ENCODE peak calls at places on chromosomes 6 and 20, in six cellular contexts. One of them, this sample, is unnamed.

GRCh38 chr6:12296255-12296573 is 6.1 kb downstream of the EDN1 start:
- DNase-seq in MCF 10A: peak; percentile 82
- DNase-seq in HCT116: no peak
- DNase-seq in lower lobe of right lung: no peak
- DNase-seq in fibroblast of mammary gland: peak; percentile 84
- DNase-seq in RWPE1: peak; percentile 77
- DNase-seq in this sample: peak; percentile 50

GRCh38 chr6:15569035-15569995 is 93.5 kb downstream of the DTNBP1 start:
- DNase-seq in MCF 10A: no peak
- DNase-seq in HCT116: no peak
- DNase-seq in lower lobe of right lung: no peak
- DNase-seq in fibroblast of mammary gland: no peak
- DNase-seq in RWPE1: no peak
- DNase-seq in this sample: no peak

GRCh38 chr6:30672445-30673253 is at the start of gene DHX16:
- DNase-seq in MCF 10A: peak; percentile 99
- DNase-seq in HCT116: peak; percentile 99
- DNase-seq in lower lobe of right lung: peak; percentile 96
- DNase-seq in fibroblast of mammary gland: peak; percentile 99
- DNase-seq in RWPE1: peak; percentile 91
- DNase-seq in this sample: peak; percentile 98

GRCh38 chr6:62150048-62150663 is 135.9 kb downstream of the KHDRBS2 start:
- DNase-seq in MCF 10A: peak; percentile 73
- DNase-seq in HCT116: peak; percentile 6
- DNase-seq in lower lobe of right lung: no peak
- DNase-seq in fibroblast of mammary gland: peak; percentile 53
- DNase-seq in RWPE1: peak; percentile 30
- DNase-seq in this sample: peak; percentile 21

GRCh38 chr6:162343196-162343901 is 384.2 kb downstream of the PRKN start:
- DNase-seq in MCF 10A: peak; percentile 17
- DNase-seq in HCT116: peak; percentile 4
- DNase-seq in lower lobe of right lung: no peak
- DNase-seq in fibroblast of mammary gland: peak; percentile 35
- DNase-seq in RWPE1: no peak
- DNase-seq in this sample: no peak

GRCh38 chr6:25302677-25303128 is 23.5 kb downstream of the CARMIL1 start:
- DNase-seq in MCF 10A: no peak
- DNase-seq in HCT116: no peak
- DNase-seq in lower lobe of right lung: no peak
- DNase-seq in fibroblast of mammary gland: peak; percentile 94
- DNase-seq in RWPE1: no peak
- DNase-seq in this sample: peak; percentile 35

GRCh38 chr6:45704056-45704790 is 311.4 kb downstream of the CLIC5 start:
- DNase-seq in MCF 10A: no peak
- DNase-seq in HCT116: no peak
- DNase-seq in lower lobe of right lung: no peak
- DNase-seq in fibroblast of mammary gland: no peak
- DNase-seq in RWPE1: no peak
- DNase-seq in this sample: no peak

GRCh38 chr20:3080939-3081388 is 3.6 kb downstream of the AVP start:
- DNase-seq in MCF 10A: peak; percentile 33
- DNase-seq in HCT116: no peak
- DNase-seq in lower lobe of right lung: no peak
- DNase-seq in fibroblast of mammary gland: peak; percentile 88
- DNase-seq in RWPE1: no peak
- DNase-seq in this sample: no peak

GRCh38 chr6:110214338-110214737 is 34.1 kb downstream of the CDC40 start:
- DNase-seq in MCF 10A: no peak
- DNase-seq in HCT116: no peak
- DNase-seq in lower lobe of right lung: no peak
- DNase-seq in fibroblast of mammary gland: no peak
- DNase-seq in RWPE1: no peak
- DNase-seq in this sample: no peak

GRCh38 chr6:7222197-7222596 is 90.8 kb downstream of the SSR1 start:
- DNase-seq in MCF 10A: no peak
- DNase-seq in HCT116: no peak
- DNase-seq in lower lobe of right lung: no peak
- DNase-seq in fibroblast of mammary gland: no peak
- DNase-seq in RWPE1: no peak
- DNase-seq in this sample: no peak

GRCh38 chr6:143223895-143224294 is 163.2 kb downstream of the AIG1 start:
- DNase-seq in MCF 10A: no peak
- DNase-seq in HCT116: no peak
- DNase-seq in lower lobe of right lung: no peak
- DNase-seq in fibroblast of mammary gland: peak; percentile 63
- DNase-seq in RWPE1: no peak
- DNase-seq in this sample: peak; percentile 46

GRCh38 chr6:134310206-134310605 is 7.7 kb downstream of the SGK1 start:
- DNase-seq in MCF 10A: no peak
- DNase-seq in HCT116: no peak
- DNase-seq in lower lobe of right lung: no peak
- DNase-seq in fibroblast of mammary gland: peak; percentile 57
- DNase-seq in RWPE1: no peak
- DNase-seq in this sample: no peak

GRCh38 chr20:45266977-45267376 is 12.6 kb upstream of the SLPI start:
- DNase-seq in MCF 10A: no peak
- DNase-seq in HCT116: no peak
- DNase-seq in lower lobe of right lung: no peak
- DNase-seq in fibroblast of mammary gland: no peak
- DNase-seq in RWPE1: no peak
- DNase-seq in this sample: no peak

GRCh38 chr20:45268531-45268930 is 14.2 kb upstream of the SLPI start:
- DNase-seq in MCF 10A: no peak
- DNase-seq in HCT116: no peak
- DNase-seq in lower lobe of right lung: no peak
- DNase-seq in fibroblast of mammary gland: peak; percentile 44
- DNase-seq in RWPE1: no peak
- DNase-seq in this sample: no peak

GRCh38 chr20:45269754-45270270 is 15.4 kb upstream of the SLPI start:
- DNase-seq in MCF 10A: no peak
- DNase-seq in HCT116: no peak
- DNase-seq in lower lobe of right lung: no peak
- DNase-seq in fibroblast of mammary gland: no peak
- DNase-seq in RWPE1: no peak
- DNase-seq in this sample: no peak

DNA sequence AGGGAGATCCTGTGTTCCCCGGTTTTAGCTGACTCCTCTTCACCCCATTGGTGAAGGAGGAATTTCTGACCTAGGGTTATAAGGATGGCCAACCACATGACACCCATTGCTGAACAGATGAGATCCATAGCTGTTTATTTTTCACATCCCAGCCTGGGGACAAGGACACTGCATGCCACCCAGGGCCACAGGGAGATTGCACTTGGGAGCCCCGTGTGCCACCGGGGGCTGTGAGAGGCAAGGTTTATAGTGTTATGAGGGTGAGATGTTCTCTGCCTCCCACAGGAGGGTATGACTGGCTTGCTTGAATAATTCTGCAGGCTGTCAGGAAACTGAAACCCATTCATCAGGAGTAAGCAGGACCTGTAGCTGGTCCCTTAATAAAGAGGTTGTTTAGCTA is 14.7 kb upstream of the SLPI start:
- DNase-seq in MCF 10A: no peak
- DNase-seq in HCT116: no peak
- DNase-seq in lower lobe of right lung: no peak
- DNase-seq in fibroblast of mammary gland: no peak
- DNase-seq in RWPE1: no peak
- DNase-seq in this sample: no peak
- TF ChIP-seq CTCF in MCF 10A: no peak
- TF ChIP-seq CTCF in HCT116: no peak
- TF ChIP-seq CTCF in lower lobe of right lung: no peak
- TF ChIP-seq CTCF in fibroblast of mammary gland: no peak
- TF ChIP-seq CTCF in RWPE1: no peak
- TF ChIP-seq CTCF in this sample: no peak

GRCh38 chr20:44678990-44679611 is 27.6 kb upstream of the ADA start:
- DNase-seq in MCF 10A: no peak
- DNase-seq in HCT116: no peak
- DNase-seq in lower lobe of right lung: no peak
- DNase-seq in fibroblast of mammary gland: no peak
- DNase-seq in RWPE1: no peak
- DNase-seq in this sample: no peak

GRCh38 chr20:44681796-44682566 is 30.5 kb upstream of the ADA start:
- DNase-seq in MCF 10A: no peak
- DNase-seq in HCT116: no peak
- DNase-seq in lower lobe of right lung: no peak
- DNase-seq in fibroblast of mammary gland: no peak
- DNase-seq in RWPE1: no peak
- DNase-seq in this sample: no peak

GRCh38 chr20:44686934-44687333 is 28.2 kb upstream of the CCN5 start:
- DNase-seq in MCF 10A: no peak
- DNase-seq in HCT116: no peak
- DNase-seq in lower lobe of right lung: no peak
- DNase-seq in fibroblast of mammary gland: no peak
- DNase-seq in RWPE1: no peak
- DNase-seq in this sample: no peak

GRCh38 chr20:44684047-44684965 is 30.9 kb upstream of the CCN5 start:
- DNase-seq in MCF 10A: no peak
- DNase-seq in HCT116: no peak
- DNase-seq in lower lobe of right lung: no peak
- DNase-seq in fibroblast of mammary gland: no peak
- DNase-seq in RWPE1: no peak
- DNase-seq in this sample: no peak

GRCh38 chr20:44683263-44684046 is 31.7 kb upstream of the CCN5 start:
- DNase-seq in MCF 10A: peak; percentile 63
- DNase-seq in HCT116: peak; percentile 59
- DNase-seq in lower lobe of right lung: peak; percentile 57
- DNase-seq in fibroblast of mammary gland: no peak
- DNase-seq in RWPE1: peak; percentile 93
- DNase-seq in this sample: peak; percentile 90
- TF ChIP-seq CTCF in MCF 10A: peak; percentile 34
- TF ChIP-seq CTCF in HCT116: peak; percentile 77
- TF ChIP-seq CTCF in lower lobe of right lung: peak; percentile 73
- TF ChIP-seq CTCF in fibroblast of mammary gland: peak; percentile 52
- TF ChIP-seq CTCF in RWPE1: peak; percentile 94
- TF ChIP-seq CTCF in this sample: peak; percentile 84

DNA sequence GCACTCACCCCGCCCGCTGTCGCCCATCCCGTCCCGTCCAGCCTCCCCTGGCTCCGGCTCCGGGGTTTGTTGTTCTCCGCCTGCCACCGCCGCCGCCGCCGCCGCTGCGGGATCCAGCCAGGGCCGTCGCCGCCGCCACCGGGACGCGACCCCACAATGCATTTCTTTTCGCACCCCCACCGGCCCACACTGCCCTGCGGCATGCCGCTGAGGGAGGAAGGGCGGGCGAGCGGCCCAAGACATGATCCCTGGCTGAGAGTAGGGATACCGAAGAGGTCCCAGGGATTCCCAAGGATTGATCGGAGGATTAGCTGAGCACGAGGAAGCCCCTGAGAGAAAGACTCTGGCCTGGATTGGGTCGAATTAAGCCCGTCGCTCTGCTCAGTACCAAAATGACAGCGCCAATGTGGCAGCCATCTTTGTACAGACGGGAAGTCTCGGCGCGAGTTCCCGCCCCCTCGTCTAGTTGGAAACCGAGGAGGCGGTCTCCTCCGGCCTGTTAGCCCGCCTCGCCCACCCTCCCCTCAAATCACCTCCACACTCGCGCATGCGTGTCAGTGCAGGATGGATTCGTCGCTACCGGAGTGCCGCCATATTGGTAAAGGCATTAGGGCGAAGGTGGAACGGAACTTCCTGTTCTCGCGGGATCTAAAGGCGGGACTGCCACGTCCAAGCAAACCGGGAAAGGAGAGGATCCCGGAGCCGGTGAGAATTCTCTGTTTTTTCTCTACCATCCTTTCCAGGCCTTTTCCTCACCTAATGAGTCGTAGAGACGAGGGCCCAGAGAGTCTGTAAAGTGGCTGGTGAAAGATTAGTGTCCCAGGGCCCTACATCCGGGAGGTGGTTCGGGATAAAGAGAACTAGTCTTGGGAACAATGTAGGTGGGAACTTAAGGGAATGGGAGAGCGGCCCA is at the start of the genes RXRB and SLC39A7:
- DNase-seq in MCF 10A: peak; percentile 99
- DNase-seq in HCT116: peak; percentile 98
- DNase-seq in lower lobe of right lung: peak; percentile 99
- DNase-seq in fibroblast of mammary gland: peak; percentile 99
- DNase-seq in RWPE1: peak; percentile 99
- DNase-seq in this sample: peak; percentile 99
- TF ChIP-seq CTCF in MCF 10A: no peak
- TF ChIP-seq CTCF in HCT116: no peak
- TF ChIP-seq CTCF in lower lobe of right lung: no peak
- TF ChIP-seq CTCF in fibroblast of mammary gland: no peak
- TF ChIP-seq CTCF in RWPE1: no peak
- TF ChIP-seq CTCF in this sample: no peak

GRCh38 chr6:33004940-33005339 is 4.5 kb downstream of the HLA-DOA start:
- DNase-seq in MCF 10A: no peak
- DNase-seq in HCT116: no peak
- DNase-seq in lower lobe of right lung: no peak
- DNase-seq in fibroblast of mammary gland: no peak
- DNase-seq in RWPE1: no peak
- DNase-seq in this sample: no peak

GRCh38 chr6:32995448-32995847 is 13.9 kb downstream of the HLA-DOA start:
- DNase-seq in MCF 10A: no peak
- DNase-seq in HCT116: no peak
- DNase-seq in lower lobe of right lung: no peak
- DNase-seq in fibroblast of mammary gland: no peak
- DNase-seq in RWPE1: no peak
- DNase-seq in this sample: no peak

GRCh38 chr6:33001685-33002084 is 7.7 kb downstream of the HLA-DOA start:
- DNase-seq in MCF 10A: no peak
- DNase-seq in HCT116: no peak
- DNase-seq in lower lobe of right lung: no peak
- DNase-seq in fibroblast of mammary gland: no peak
- DNase-seq in RWPE1: no peak
- DNase-seq in this sample: no peak

DNA sequence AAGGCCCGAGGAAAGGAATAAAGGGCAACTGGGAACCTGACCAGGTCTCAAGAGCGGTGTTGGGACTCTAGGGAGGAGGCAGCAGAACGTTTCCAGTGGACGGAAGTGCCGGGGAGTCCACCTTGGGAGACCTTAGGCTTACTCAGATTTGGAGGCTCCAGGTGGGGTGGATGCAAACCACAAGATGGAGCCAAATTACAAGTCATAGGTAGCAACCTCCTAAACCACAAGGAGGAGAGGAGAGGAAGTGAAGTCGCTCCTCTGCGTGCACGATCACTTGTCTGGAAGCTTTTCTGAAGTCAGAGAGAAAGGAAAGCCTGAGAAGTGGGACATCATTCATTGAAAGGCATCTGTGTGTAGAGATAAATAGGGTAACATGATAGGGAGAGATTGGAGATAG is 9.3 kb downstream of the HLA-DOA start:
- DNase-seq in MCF 10A: peak; percentile 38
- DNase-seq in HCT116: peak; percentile 66
- DNase-seq in lower lobe of right lung: no peak
- DNase-seq in fibroblast of mammary gland: no peak
- DNase-seq in RWPE1: no peak
- DNase-seq in this sample: peak; percentile 74
- TF ChIP-seq CTCF in MCF 10A: no peak
- TF ChIP-seq CTCF in HCT116: peak; percentile 63
- TF ChIP-seq CTCF in lower lobe of right lung: no peak
- TF ChIP-seq CTCF in fibroblast of mammary gland: no peak
- TF ChIP-seq CTCF in RWPE1: no peak
- TF ChIP-seq CTCF in this sample: peak; percentile 70

GRCh38 chr6:105136433-105137350 is 43.1 kb downstream of the POPDC3 start:
- DNase-seq in MCF 10A: peak; percentile 32
- DNase-seq in HCT116: no peak
- DNase-seq in lower lobe of right lung: peak; percentile 61
- DNase-seq in fibroblast of mammary gland: peak; percentile 48
- DNase-seq in RWPE1: peak; percentile 64
- DNase-seq in this sample: peak; percentile 49
- TF ChIP-seq CTCF in MCF 10A: peak; percentile 15
- TF ChIP-seq CTCF in HCT116: no peak
- TF ChIP-seq CTCF in lower lobe of right lung: no peak
- TF ChIP-seq CTCF in fibroblast of mammary gland: no peak
- TF ChIP-seq CTCF in RWPE1: no peak
- TF ChIP-seq CTCF in this sample: no peak

GRCh38 chr6:37126554-37126906 is 43.4 kb upstream of the PIM1 start:
- DNase-seq in MCF 10A: no peak
- DNase-seq in HCT116: no peak
- DNase-seq in lower lobe of right lung: no peak
- DNase-seq in fibroblast of mammary gland: no peak
- DNase-seq in RWPE1: no peak
- DNase-seq in this sample: no peak
- TF ChIP-seq CTCF in MCF 10A: no peak
- TF ChIP-seq CTCF in HCT116: no peak
- TF ChIP-seq CTCF in lower lobe of right lung: no peak
- TF ChIP-seq CTCF in fibroblast of mammary gland: no peak
- TF ChIP-seq CTCF in RWPE1: no peak
- TF ChIP-seq CTCF in this sample: no peak